ENCODE peak calls at places on chromosomes 5 and 9, in six cellular contexts. L is PC-9, N is PC-3, O is HCT116, G is GM23338, U is MM.1S. T is an unnamed sample.

GRCh38 chr9:129867138-129868032 is 32.1 kb downstream of the USP20 start:
- DNase-seq in G (peak; percentile 42), L (no peak), U (no peak), O (no peak), N (no peak), T (no peak)

GRCh38 chr5:177128551-177128976 is 5.0 kb upstream of the NSD1 start:
- DNase-seq in G (no peak), L (no peak), O (no peak), U (no peak), N (peak; percentile 1), T (no peak)

GRCh38 chr5:142734904-142735190 is 35.3 kb upstream of the ARHGAP26 start:
- DNase-seq in O (no peak), U (no peak), N (no peak), L (no peak), G (no peak), T (no peak)

GRCh38 chr9:76296561-76297276 is 97.5 kb downstream of the RFK start:
- DNase-seq in O (no peak), U (no peak), N (no peak), L (no peak), G (no peak), T (no peak)

GRCh38 chr9:96014078-96014477 is 138.6 kb downstream of the ERCC6L2 start:
- DNase-seq in G (no peak), O (no peak), U (no peak), L (no peak), N (no peak), T (no peak)

GRCh38 chr9:121781143-121781542 is 129.7 kb downstream of the DAB2IP start:
- DNase-seq in G (no peak), L (no peak), O (no peak), U (no peak), N (no peak), T (no peak)

GRCh38 chr9:136211441-136212344 is 6.8 kb upstream of the LHX3 start:
- DNase-seq in G (no peak), O (no peak), N (no peak), L (no peak), U (no peak), T (no peak)

GRCh38 chr5:141839015-141839513 is 39.1 kb downstream of the PCDH1 start:
- DNase-seq in U (peak; percentile 77), L (no peak), O (no peak), N (no peak), G (peak; percentile 95), T (no peak)

GRCh38 chr5:1063661-1064382 is 48.0 kb downstream of the SLC12A7 start:
- DNase-seq in G (no peak), U (no peak), N (no peak), O (no peak), L (no peak), T (no peak)

GRCh38 chr9:27124151-27124550 is 15.1 kb downstream of the TEK start:
- DNase-seq in G (no peak), U (no peak), L (no peak), O (no peak), N (peak; percentile 65), T (no peak)

GRCh38 chr5:55593115-55593472 is 58.3 kb upstream of the PLPP1 start:
- DNase-seq in O (no peak), N (no peak), G (no peak), U (no peak), L (no peak), T (no peak)

GRCh38 chr9:85425153-85425611 is 316.6 kb downstream of the AGTPBP1 start:
- DNase-seq in L (no peak), U (peak; percentile 51), G (peak; percentile 95), O (peak; percentile 69), N (peak; percentile 75), T (peak; percentile 83)

GRCh38 chr5:115033861-115034260 is 135.8 kb downstream of the TRIM36 start:
- DNase-seq in L (no peak), O (no peak), U (no peak), N (no peak), G (peak; percentile 68), T (peak; percentile 19)

GRCh38 chr5:31972558-31972957 is 201.6 kb downstream of the GOLPH3 start:
- DNase-seq in G (no peak), N (no peak), U (no peak), O (no peak), L (no peak), T (no peak)

GRCh38 chr5:94849821-94850736 is 231.6 kb downstream of the SLF1 start:
- DNase-seq in U (peak; percentile 70), L (peak; percentile 51), G (peak; percentile 87), O (peak; percentile 59), N (peak; percentile 51), T (peak; percentile 61)

GRCh38 chr5:179142434-179143198 is 82.4 kb downstream of the ZNF354C start:
- DNase-seq in N (peak; percentile 27), O (no peak), U (peak; percentile 78), L (no peak), G (no peak), T (no peak)

GRCh38 chr9:136629879-136630661 is 32.6 kb upstream of the EGFL7 start:
- DNase-seq in N (peak; percentile 39), U (peak; percentile 15), L (no peak), G (peak; percentile 86), O (no peak), T (peak; percentile 80)

GRCh38 chr5:1936901-1937300 is 54.2 kb upstream of the IRX4 start:
- DNase-seq in G (no peak), U (no peak), L (no peak), N (peak; percentile 15), O (no peak), T (no peak)

GRCh38 chr9:96620155-96620514 is 492 bp upstream of the CDC14B start:
- DNase-seq in N (no peak), L (no peak), O (no peak), U (no peak), G (no peak), T (no peak)

GRCh38 chr5:9617739-9618504 is 12.2 kb downstream of the TAS2R1 start:
- DNase-seq in N (peak; percentile 72), O (no peak), L (no peak), G (no peak), U (no peak), T (no peak)

GRCh38 chr5:9613360-9613759 is 16.8 kb downstream of the TAS2R1 start:
- DNase-seq in O (no peak), U (no peak), G (no peak), N (no peak), L (no peak), T (no peak)

GRCh38 chr5:9619331-9620092 is 10.6 kb downstream of the TAS2R1 start:
- DNase-seq in N (no peak), L (no peak), U (no peak), G (no peak), O (no peak), T (no peak)

GRCh38 chr5:9621379-9621903 is 8.7 kb downstream of the TAS2R1 start:
- DNase-seq in G (peak; percentile 18), O (no peak), N (no peak), U (no peak), L (no peak), T (peak; percentile 22)

DNA sequence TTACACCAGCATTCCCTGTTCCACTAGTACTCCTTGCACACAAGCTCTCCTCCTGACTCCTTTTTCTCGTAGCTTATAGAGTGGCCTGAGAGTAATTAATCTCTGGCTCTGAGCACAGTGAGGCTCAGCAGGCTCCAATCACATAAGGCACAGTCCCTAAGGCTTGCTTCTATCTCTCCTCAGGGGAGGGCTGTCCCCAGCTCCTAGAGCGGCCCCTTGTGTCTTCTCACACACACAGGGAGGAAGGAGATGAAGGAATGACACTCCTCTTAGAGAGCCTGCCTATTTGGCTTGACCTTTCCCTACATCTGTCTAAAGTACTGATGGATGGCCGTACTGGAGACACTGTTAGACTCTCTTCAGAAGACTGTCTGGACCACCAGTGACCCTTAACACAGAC is 13.0 kb downstream of the TAS2R1 start:
- DNase-seq in O (no peak), L (no peak), U (no peak), N (peak; percentile 28), G (no peak), T (no peak)
- TF ChIP-seq CTCF in O (no peak), L (no peak), U (no peak), N (peak; percentile 36), G (no peak), T (no peak)

DNA sequence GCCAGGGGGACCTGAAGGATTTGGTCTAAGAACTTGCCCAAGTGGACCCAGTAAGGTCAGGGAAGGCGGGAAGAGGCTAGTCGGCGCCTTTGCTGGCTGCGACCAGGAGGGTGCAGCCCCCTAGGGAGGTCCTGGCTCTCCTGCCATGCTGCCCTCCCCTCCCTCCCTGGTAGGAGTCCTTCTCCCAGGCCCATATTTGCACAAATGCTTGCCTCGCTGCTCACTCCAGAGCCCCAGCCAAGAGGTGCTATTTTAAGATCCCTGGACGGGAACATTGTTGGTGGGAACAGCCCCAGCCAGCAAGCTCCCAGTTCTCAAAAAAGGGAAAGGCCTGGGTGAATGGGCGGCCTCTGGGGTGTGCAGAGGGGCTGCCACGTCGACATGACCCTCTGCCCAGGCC is 4.3 kb upstream of the IL17B start:
- DNase-seq in O (no peak), L (no peak), U (no peak), G (no peak), N (no peak), T (no peak)
- TF ChIP-seq EZH2 in O (no peak), L (no peak), U (no peak), G (no peak), N (no peak), T (no peak)

GRCh38 chr9:94111446-94111845 is 27.2 kb downstream of the PTPDC1 start:
- DNase-seq in N (no peak), U (no peak), O (no peak), L (no peak), G (no peak), T (no peak)
- H3K9me2 ChIP-seq in N (no peaks in the 10 kb centered on the region), U (no peaks in the 10 kb centered on the region), O (no peaks in the 10 kb centered on the region), L (no peaks in the 10 kb centered on the region), G (no peaks in the 10 kb centered on the region), T (no peaks in the 10 kb centered on the region)

GRCh38 chr5:168017313-168017712 is 274.1 kb upstream of the WWC1 start:
- DNase-seq in N (no peak), G (no peak), O (no peak), L (no peak), U (no peak), T (no peak)

GRCh38 chr5:168022761-168023160 is 268.7 kb upstream of the WWC1 start:
- DNase-seq in U (no peak), O (no peak), G (no peak), N (no peak), L (no peak), T (peak; percentile 12)

GRCh38 chr5:168023190-168023589 is 268.3 kb upstream of the WWC1 start:
- DNase-seq in O (no peak), L (no peak), U (no peak), N (no peak), G (no peak), T (peak; percentile 74)

GRCh38 chr5:168015506-168015905 is 275.9 kb upstream of the WWC1 start:
- DNase-seq in U (no peak), N (no peak), G (no peak), L (no peak), O (no peak), T (no peak)

DNA sequence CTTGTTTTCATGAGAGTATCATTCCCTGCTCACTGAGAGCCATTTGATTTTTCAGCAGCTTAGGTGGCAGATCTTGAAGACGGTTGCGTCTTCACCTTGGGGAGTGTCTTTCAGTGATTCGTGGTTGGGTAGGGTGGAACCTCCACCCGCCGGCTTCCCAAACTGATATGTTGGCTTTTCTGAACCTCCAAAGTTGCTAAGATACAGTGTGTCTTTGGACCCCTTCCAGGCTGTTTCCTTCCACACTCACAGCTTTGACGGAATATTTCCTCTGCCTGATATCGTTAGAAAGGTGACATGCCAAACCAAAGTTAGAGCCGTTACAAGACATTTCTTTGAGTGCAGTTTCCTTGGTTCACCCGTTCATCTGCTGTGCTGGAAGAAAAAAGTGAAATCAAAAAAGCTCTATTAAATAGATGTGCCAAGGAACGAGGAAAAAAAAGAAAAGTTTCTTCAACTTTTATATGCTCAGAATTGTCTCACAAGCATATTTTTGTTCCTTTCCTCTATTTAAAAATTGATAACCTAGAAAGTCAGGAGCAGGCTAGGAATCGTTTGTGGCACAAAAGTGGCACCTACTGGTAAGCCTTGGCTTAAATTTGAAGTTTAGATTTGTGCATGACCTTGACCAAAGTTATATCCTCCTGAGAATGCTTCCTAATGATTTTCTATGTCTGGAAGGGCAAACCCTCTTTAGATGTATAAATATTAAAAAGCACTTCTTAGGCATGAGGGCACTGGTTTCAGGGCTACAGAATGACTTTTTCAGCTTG is 270.7 kb upstream of the WWC1 start:
- DNase-seq in O (no peak), G (no peak), N (peak; percentile 22), L (no peak), U (no peak), T (no peak)
- TF ChIP-seq CTCF in O (no peak), G (peak; percentile 34), N (peak; percentile 41), L (peak; percentile 59), U (peak; percentile 18), T (peak; percentile 31)